ENCODE peak calls at places on chromosomes 6 and 20, in seven cellular contexts. C is fibroblast of lung, L is breast epithelium, I is psoas muscle, V is fibroblast of pulmonary artery, P is cardiac muscle cell, W is AG10803. A is an unnamed sample.

GRCh38 chr6:170522565-170523183 is 30.4 kb downstream of the PSMB1 start:
- DNase-seq in C (peak), P (peak), L (no peak), V (peak), I (no peak), W (no peak), A (no peak)

GRCh38 chr6:21588812-21589811 is 4.4 kb upstream of the SOX4 start:
- DNase-seq in V (peak), L (peak), I (peak), P (peak), W (peak), C (peak), A (no peak)

GRCh38 chr6:7727951-7728854 is 2.3 kb downstream of the BMP6 start:
- DNase-seq in V (peak), P (peak), C (peak), L (no peak), I (peak), W (no peak), A (no peak)

GRCh38 chr6:44221291-44221960 is 2.0 kb upstream of the SLC29A1 start:
- DNase-seq in P (peak), I (peak), W (peak), V (peak), C (peak), L (peak), A (no peak)

GRCh38 chr6:170114956-170115855 is 175.7 kb downstream of the DLL1 start:
- DNase-seq in P (peak), V (no peak), W (no peak), L (no peak), I (peak), C (no peak), A (no peak)

GRCh38 chr6:27161115-27161514 is 86.4 kb upstream of the PRSS16 start:
- DNase-seq in L (no peak), C (no peak), P (no peak), I (no peak), V (no peak), W (no peak), A (no peak)

GRCh38 chr6:140554421-140554820 is 1180.0 kb upstream of the CITED2 start:
- DNase-seq in V (no peak), P (no peak), I (no peak), C (no peak), L (peak), W (peak), A (no peak)

GRCh38 chr6:90237350-90237990 is 59.2 kb downstream of the BACH2 start:
- DNase-seq in P (no peak), I (no peak), C (no peak), L (no peak), W (no peak), V (no peak), A (no peak)

GRCh38 chr6:160394654-160395035 is 46.5 kb downstream of the SLC22A3 start:
- DNase-seq in I (no peak), C (no peak), P (no peak), V (no peak), W (no peak), L (no peak), A (no peak)

GRCh38 chr6:169887529-169888140 is 136.2 kb downstream of the ERMARD start:
- DNase-seq in C (no peak), W (no peak), V (no peak), L (no peak), P (no peak), I (no peak), A (no peak)

GRCh38 chr6:15864033-15864707 is 201.3 kb upstream of the DTNBP1 start:
- DNase-seq in V (no peak), C (no peak), L (no peak), W (no peak), I (no peak), P (no peak), A (no peak)

GRCh38 chr6:111521497-111522275 is 38.7 kb upstream of the REV3L start:
- DNase-seq in I (no peak), P (no peak), C (no peak), V (no peak), W (peak), L (no peak), A (no peak)

GRCh38 chr6:137678451-137678850 is 184.3 kb upstream of the OLIG3 start:
- DNase-seq in L (no peak), W (no peak), P (no peak), C (no peak), V (no peak), I (no peak), A (no peak)

GRCh38 chr20:49165611-49166010 is 22.5 kb downstream of the STAU1 start:
- DNase-seq in I (no peak), P (no peak), L (no peak), V (no peak), W (no peak), C (no peak), A (no peak)

GRCh38 chr6:11043552-11043960 is 549 bp downstream of the ELOVL2 start:
- DNase-seq in L (no peak), W (no peak), V (no peak), C (no peak), P (no peak), I (no peak), A (no peak)

GRCh38 chr20:52064936-52065335 is 126.6 kb downstream of the ZFP64 start:
- DNase-seq in L (no peak), V (no peak), P (no peak), I (no peak), W (no peak), C (no peak), A (no peak)

GRCh38 chr20:5770240-5770986 is 20.2 kb downstream of the SHLD1 start:
- DNase-seq in L (no peak), W (peak), C (peak), V (peak), P (peak), I (no peak), A (no peak)

GRCh38 chr6:160895562-160895961 is 96.0 kb upstream of the MAP3K4 start:
- DNase-seq in V (no peak), L (no peak), I (no peak), P (no peak), W (no peak), C (no peak), A (no peak)

GRCh38 chr20:53362736-53363135 is 230.9 kb downstream of the ZNF217 start:
- DNase-seq in L (no peak), W (no peak), I (no peak), V (no peak), P (no peak), C (no peak), A (no peak)

GRCh38 chr6:127464881-127465459 is 5.8 kb upstream of the KIAA0408 start:
- DNase-seq in P (peak), I (peak), W (peak), C (peak), V (peak), L (no peak), A (no peak)

GRCh38 chr6:53009511-53009910 is 14.4 kb upstream of the GSTA4 start:
- DNase-seq in W (no peak), L (no peak), V (no peak), I (no peak), P (no peak), C (no peak), A (no peak)

GRCh38 chr20:46056970-46057855 is 28.2 kb downstream of the SLC12A5 start:
- DNase-seq in L (no peak), W (peak), C (peak), P (peak), V (peak), I (peak), A (no peak)

GRCh38 chr6:89611666-89612065 is 26.9 kb downstream of the LYRM2 start:
- DNase-seq in V (peak), C (no peak), L (no peak), W (peak), I (no peak), P (peak), A (no peak)

GRCh38 chr6:61809004-61809595 is 476.9 kb downstream of the KHDRBS2 start:
- DNase-seq in L (no peak), C (peak), P (peak), I (no peak), V (peak), W (peak), A (no peak)

GRCh38 chr6:38639498-38640215 is at the start of gene BTBD9:
- DNase-seq in W (peak), L (peak), C (peak), V (peak), P (peak), I (peak), A (no peak)

GRCh38 chr20:49106332-49106731 is 60.2 kb downstream of the CSE1L start:
- DNase-seq in V (no peak), W (no peak), L (no peak), C (no peak), P (no peak), I (no peak), A (no peak)

GRCh38 chr20:62647521-62648317 is 5.4 kb downstream of the SLCO4A1 start:
- DNase-seq in V (no peak), C (no peak), L (no peak), W (no peak), I (peak), P (no peak), A (no peak)

GRCh38 chr6:141103246-141103645 is 1029.5 kb upstream of the GJE1 start:
- DNase-seq in V (peak), P (peak), L (no peak), W (peak), C (peak), I (no peak), A (peak)

GRCh38 chr20:38215789-38216182 is 44.7 kb downstream of the KIAA1755 start:
- DNase-seq in I (no peak), L (no peak), V (no peak), C (no peak), W (no peak), P (no peak), A (no peak)

GRCh38 chr20:22333885-22334545 is 250.4 kb downstream of the FOXA2 start:
- DNase-seq in C (peak), P (peak), V (peak), I (peak), L (peak), W (peak), A (peak)

DNA sequence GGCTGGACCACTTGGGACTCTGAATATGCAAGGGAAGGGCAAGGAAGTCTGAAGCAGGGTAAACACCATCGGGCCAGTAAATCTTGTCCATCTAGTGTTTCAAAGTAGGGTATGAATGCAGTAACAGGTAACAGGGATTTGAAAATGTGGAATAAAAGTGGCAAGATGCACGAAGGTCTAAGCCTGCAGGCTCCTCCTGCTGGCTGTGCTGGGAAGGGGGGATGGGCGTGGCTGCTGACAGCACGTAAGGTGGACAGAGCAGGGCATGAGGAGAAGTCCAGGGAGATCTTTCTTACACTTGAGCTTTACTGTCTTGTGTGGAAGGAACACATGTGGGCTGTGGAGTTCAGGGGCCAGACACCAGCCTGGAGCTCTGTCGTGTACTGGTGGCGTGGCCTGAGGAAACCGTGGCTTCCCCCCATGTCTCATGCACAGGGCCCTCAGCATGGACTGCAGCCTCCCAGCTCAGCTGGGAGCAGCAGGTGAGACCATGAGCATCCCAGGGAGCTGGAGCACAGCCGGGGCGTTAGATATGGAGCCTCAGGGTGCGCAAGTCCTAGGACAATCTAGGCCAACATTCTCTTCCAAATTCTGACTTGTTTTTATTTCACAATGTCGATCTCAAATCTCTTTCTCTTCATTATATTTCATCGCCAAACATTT is 84.5 kb downstream of the SLC22A23 start:
- DNase-seq in V (no peak), C (no peak), W (no peak), P (no peak), L (no peak), I (no peak), A (no peak)
- TF ChIP-seq CTCF in V (peak), C (no peak), W (no peak), P (peak), L (no peak), I (no peak), A (peak)

GRCh38 chr6:29681811-29682210 is 859 bp upstream of the ZFP57 start:
- DNase-seq in C (no peak), V (peak), W (no peak), L (no peak), I (no peak), P (peak), A (no peak)

GRCh38 chr6:29678114-29678513 is 2.8 kb downstream of the ZFP57 start:
- DNase-seq in C (no peak), I (no peak), P (no peak), W (no peak), V (peak), L (no peak), A (no peak)

GRCh38 chr6:29680416-29680815 is 536 bp downstream of the ZFP57 start:
- DNase-seq in P (no peak), C (no peak), I (no peak), W (no peak), V (no peak), L (no peak), A (no peak)

GRCh38 chr6:29679962-29680361 is 990 bp downstream of the ZFP57 start:
- DNase-seq in P (no peak), W (no peak), L (no peak), V (no peak), C (no peak), I (no peak), A (no peak)

DNA sequence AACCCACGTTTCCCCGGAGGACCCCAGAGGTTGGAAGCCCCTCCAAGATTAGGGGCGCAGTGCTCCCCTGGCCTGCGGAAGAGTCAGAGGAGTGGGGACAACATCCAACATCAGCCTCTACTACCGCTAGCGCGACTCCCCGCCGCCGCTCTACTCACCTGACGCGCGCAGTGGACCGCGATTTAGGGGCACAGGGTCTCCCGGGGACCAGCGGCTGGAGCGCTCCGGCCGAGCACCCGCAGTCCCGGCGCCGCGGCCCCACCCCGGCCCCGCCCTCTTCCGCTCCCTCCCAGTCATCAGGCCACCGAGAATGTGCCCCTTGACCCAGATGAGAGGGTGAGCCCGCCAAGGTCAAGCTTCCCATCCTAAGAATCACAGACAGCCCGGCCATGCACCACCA is at the start of gene ZFP57:
- DNase-seq in V (no peak), C (no peak), L (no peak), P (no peak), I (no peak), W (no peak), A (no peak)
- H3K4me3 ChIP-seq in V (peak), C (no peak), L (peak), P (no peak), I (no peak), W (no peak), A (no peak)

GRCh38 chr6:102520981-102521380 is 1127.5 kb downstream of the GRIK2 start:
- DNase-seq in I (no peak), C (no peak), W (no peak), P (no peak), V (no peak), L (no peak), A (no peak)

GRCh38 chr6:102517506-102517905 is 1124.0 kb downstream of the GRIK2 start:
- DNase-seq in V (no peak), W (no peak), L (no peak), P (no peak), C (no peak), I (no peak), A (no peak)
- TF ChIP-seq CTCF in V (no peak), W (no peak), L (no peak), P (no peak), C (no peak), I (no peak), A (no peak)

GRCh38 chr6:14664112-14664592 is 546.6 kb downstream of the CD83 start:
- DNase-seq in I (no peak), W (no peak), V (no peak), C (no peak), P (no peak), L (no peak), A (no peak)
- H3K4me3 ChIP-seq in I (no peak), W (no peak), V (no peak), C (no peak), P (no peak), L (no peak), A (no peak)

GRCh38 chr6:33788694-33789549 is at the start of gene LEMD2:
- DNase-seq in I (peak), W (peak), C (peak), V (peak), P (peak), L (peak), A (peak)
- TF ChIP-seq CTCF in I (no peak), W (no peak), C (no peak), V (no peak), P (no peak), L (no peak), A (no peak)

GRCh38 chr6:17281100-17281496 is at the start of gene RBM24:
- DNase-seq in P (peak), I (peak), V (peak), W (peak), L (no peak), C (peak), A (no peak)
- H3K4me3 ChIP-seq in P (peak), I (peak), V (peak), W (peak), L (peak), C (peak), A (peak)

GRCh38 chr6:99036672-99037071 is 88.9 kb upstream of the FBXL4 start:
- DNase-seq in P (no peak), W (no peak), I (no peak), C (no peak), L (no peak), V (no peak), A (no peak)

GRCh38 chr6:99031957-99032356 is 84.2 kb upstream of the FBXL4 start:
- DNase-seq in L (no peak), P (no peak), C (no peak), V (no peak), W (no peak), I (no peak), A (no peak)

GRCh38 chr6:99032396-99032795 is 84.7 kb upstream of the FBXL4 start:
- DNase-seq in I (no peak), W (no peak), C (no peak), V (no peak), P (no peak), L (no peak), A (no peak)

GRCh38 chr6:99026135-99026534 is 78.4 kb upstream of the FBXL4 start:
- DNase-seq in L (no peak), C (no peak), W (no peak), I (no peak), V (no peak), P (no peak), A (no peak)

GRCh38 chr6:99030915-99031314 is 83.2 kb upstream of the FBXL4 start:
- DNase-seq in V (no peak), L (no peak), W (no peak), P (no peak), C (no peak), I (no peak), A (no peak)
- TF ChIP-seq CTCF in V (no peak), L (no peak), W (no peak), P (no peak), C (no peak), I (no peak), A (no peak)

DNA sequence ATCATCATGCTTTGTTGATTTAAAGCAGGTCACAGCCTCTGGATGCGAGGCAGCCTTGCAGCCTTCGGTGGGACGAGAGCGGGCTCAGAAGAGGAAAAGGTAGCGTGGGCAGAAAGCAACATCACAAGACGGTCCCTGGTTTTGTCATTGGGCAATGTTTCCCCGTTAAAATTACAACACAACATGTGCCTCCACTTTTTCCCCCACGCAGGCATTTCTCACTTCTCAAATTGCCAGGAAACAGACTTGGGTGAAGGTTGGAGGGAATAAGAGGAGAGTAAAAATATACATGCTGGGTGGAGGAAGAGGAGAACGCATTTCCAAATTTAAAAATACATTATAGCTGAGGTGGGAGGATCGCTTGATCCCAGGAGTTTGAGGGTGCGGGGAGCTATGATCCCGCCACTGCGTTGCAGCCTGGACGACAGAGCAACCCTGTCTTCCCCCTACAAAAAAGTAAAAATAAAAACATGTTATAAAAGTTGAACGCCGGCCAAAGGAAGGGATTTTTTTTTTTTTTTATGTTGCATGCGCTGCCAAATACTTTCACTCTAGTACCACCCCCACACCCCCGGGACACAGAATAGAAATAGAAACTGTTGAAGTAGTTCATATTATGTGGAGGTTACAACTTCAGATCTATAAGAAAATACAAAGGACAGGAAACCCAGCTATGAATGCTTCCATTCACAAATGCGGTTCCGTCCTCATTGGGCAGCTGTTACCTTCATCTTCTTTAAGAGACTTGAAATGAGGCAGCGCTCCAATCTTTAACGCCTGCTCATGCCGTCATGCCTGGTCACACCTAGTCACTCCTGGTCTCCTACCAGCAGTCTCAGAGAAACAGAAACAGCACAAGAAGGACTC is 13.8 kb upstream of the NAA20 start:
- DNase-seq in V (peak), W (no peak), I (no peak), L (peak), C (peak), P (peak), A (no peak)
- H3K4me3 ChIP-seq in V (peak), W (no peak), I (peak), L (peak), C (peak), P (no peak), A (no peak)

GRCh38 chr20:58019027-58019849 is 209.2 kb downstream of the ANKRD60 start:
- DNase-seq in P (no peak), I (no peak), V (no peak), C (no peak), L (peak), W (peak), A (peak)

GRCh38 chr20:58017237-58017969 is 211.1 kb downstream of the ANKRD60 start:
- DNase-seq in I (no peak), C (no peak), W (peak), L (peak), V (no peak), P (no peak), A (peak)

GRCh38 chr20:58016779-58017178 is 211.7 kb downstream of the ANKRD60 start:
- DNase-seq in W (no peak), P (no peak), V (no peak), L (peak), C (no peak), I (no peak), A (no peak)

GRCh38 chr20:58018590-58018989 is 209.9 kb downstream of the ANKRD60 start:
- DNase-seq in P (no peak), C (no peak), L (no peak), W (no peak), V (no peak), I (no peak), A (no peak)

GRCh38 chr20:58017970-58018530 is 210.4 kb downstream of the ANKRD60 start:
- DNase-seq in C (no peak), I (no peak), L (peak), V (no peak), P (no peak), W (no peak), A (no peak)
- TF ChIP-seq CTCF in C (no peak), I (no peak), L (no peak), V (no peak), P (no peak), W (no peak), A (no peak)

DNA sequence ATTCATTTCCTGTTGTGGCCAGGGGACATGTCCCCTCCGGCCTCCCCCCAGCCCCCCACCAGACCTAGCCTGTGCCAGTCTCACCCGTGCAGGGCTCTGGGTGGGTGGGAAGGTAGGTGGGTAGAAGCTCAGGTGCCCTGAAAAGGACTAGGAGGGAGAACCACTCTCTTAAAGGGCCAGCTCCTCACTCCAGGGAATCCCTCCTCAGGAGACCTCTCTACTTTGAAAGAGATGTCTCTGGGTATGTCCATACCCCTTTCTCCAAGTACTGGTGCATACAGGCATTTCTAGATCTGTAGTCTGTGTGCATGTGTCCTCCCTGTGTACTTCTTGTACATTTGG is 60.8 kb upstream of the EPB41L1 start:
- DNase-seq in I (no peak), V (no peak), L (no peak), C (no peak), W (no peak), P (no peak), A (no peak)
- H3K4me3 ChIP-seq in I (peak), V (peak), L (peak), C (peak), W (peak), P (peak), A (peak)

A was measured in AG09309.